ENCODE peak calls at places on chromosomes 11 and 22, in seven cellular contexts. I is endothelial cell of umbilical vein, V is astrocyte, P is lower lobe of right lung, O is psoas muscle, X is NT2/D1, Y is endodermal cell. H is an unnamed sample. For H3K4me1 and H3K9me3, the result is how much of the 10 kb centered on the place peaks cover.

GRCh38 chr11:14446701-14447169 is 52.9 kb downstream of the COPB1 start:
- DNase-seq in I (peak), V (peak), P (no peak), O (no peak), X (no peak), Y (no peak), H (no peak)

GRCh38 chr11:121478895-121479281 is 26.1 kb upstream of the SORL1-AS1 start:
- DNase-seq in I (peak), V (no peak), P (no peak), O (no peak), X (no peak), Y (peak), H (no peak)

GRCh38 chr22:42615092-42615859 is 593 bp upstream of the POLDIP3 start:
- DNase-seq in I (peak), V (peak), P (peak), O (peak), X (peak), Y (peak), H (peak)

GRCh38 chr22:22730655-22731373 is 86.4 kb downstream of the GGTLC2 start:
- DNase-seq in I (no peak), V (no peak), P (no peak), O (no peak), X (no peak), Y (no peak), H (no peak)

GRCh38 chr22:44889233-44889878 is 120.4 kb downstream of the PHF21B start:
- DNase-seq in I (no peak), V (no peak), P (no peak), O (no peak), X (no peak), Y (peak), H (no peak)

GRCh38 chr11:2777871-2778629 is 78.3 kb upstream of the KCNQ1OT1 start:
- DNase-seq in I (no peak), V (no peak), P (peak), O (peak), X (no peak), Y (peak), H (peak)

GRCh38 chr11:83648610-83649467 is 362.7 kb upstream of the CCDC90B start:
- DNase-seq in I (no peak), V (no peak), P (no peak), O (no peak), X (no peak), Y (no peak), H (no peak)

GRCh38 chr11:72591785-72592490 is 82.3 kb downstream of the PDE2A start:
- DNase-seq in I (no peak), V (no peak), P (no peak), O (no peak), X (no peak), Y (no peak), H (no peak)

GRCh38 chr22:21020802-21021429 is 6.0 kb downstream of the P2RX6 start:
- DNase-seq in I (no peak), V (no peak), P (no peak), O (no peak), X (no peak), Y (peak), H (peak)

GRCh38 chr11:12242071-12242672 is 131.8 kb downstream of the MICAL2 start:
- DNase-seq in I (no peak), V (no peak), P (no peak), O (no peak), X (no peak), Y (no peak), H (no peak)

GRCh38 chr11:93034031-93034430 is 64.6 kb downstream of the MTNR1B start:
- DNase-seq in I (no peak), V (peak), P (no peak), O (no peak), X (no peak), Y (no peak), H (no peak)

GRCh38 chr11:114026355-114026754 is 33.2 kb upstream of the ZBTB16 start:
- DNase-seq in I (no peak), V (no peak), P (no peak), O (no peak), X (peak), Y (peak), H (peak)

GRCh38 chr22:31279327-31279669 is 13.0 kb downstream of the PIK3IP1 start:
- DNase-seq in I (no peak), V (no peak), P (no peak), O (no peak), X (no peak), Y (no peak), H (no peak)

GRCh38 chr11:9758676-9759518 is 95.0 kb downstream of the SWAP70 start:
- DNase-seq in I (peak), V (peak), P (peak), O (peak), X (no peak), Y (peak), H (peak)

GRCh38 chr11:117823941-117824420 is 563 bp downstream of the FXYD2 start:
- DNase-seq in I (peak), V (peak), P (peak), O (peak), X (no peak), Y (peak), H (no peak)

GRCh38 chr11:61636676-61637075 is 43.5 kb upstream of the DAGLA start:
- DNase-seq in I (no peak), V (no peak), P (no peak), O (no peak), X (no peak), Y (no peak), H (no peak)

GRCh38 chr11:95923730-95924413 is at the start of gene MTMR2:
- DNase-seq in I (peak), V (peak), P (peak), O (peak), X (peak), Y (peak), H (peak)

GRCh38 chr11:19370100-19370861 is 129.5 kb upstream of the E2F8 start:
- DNase-seq in I (peak), V (peak), P (no peak), O (peak), X (no peak), Y (no peak), H (no peak)

GRCh38 chr22:24505337-24505736 is 10.2 kb downstream of the UPB1 start:
- DNase-seq in I (no peak), V (no peak), P (no peak), O (no peak), X (no peak), Y (no peak), H (no peak)

GRCh38 chr22:24503137-24503850 is 8.2 kb downstream of the UPB1 start:
- DNase-seq in I (peak), V (no peak), P (peak), O (peak), X (peak), Y (peak), H (peak)

GRCh38 chr22:24507742-24508141 is 12.6 kb downstream of the UPB1 start:
- DNase-seq in I (no peak), V (no peak), P (no peak), O (no peak), X (peak), Y (peak), H (no peak)

GRCh38 chr22:24503851-24504170 is 8.7 kb downstream of the UPB1 start:
- DNase-seq in I (no peak), V (no peak), P (no peak), O (no peak), X (no peak), Y (no peak), H (no peak)

DNA sequence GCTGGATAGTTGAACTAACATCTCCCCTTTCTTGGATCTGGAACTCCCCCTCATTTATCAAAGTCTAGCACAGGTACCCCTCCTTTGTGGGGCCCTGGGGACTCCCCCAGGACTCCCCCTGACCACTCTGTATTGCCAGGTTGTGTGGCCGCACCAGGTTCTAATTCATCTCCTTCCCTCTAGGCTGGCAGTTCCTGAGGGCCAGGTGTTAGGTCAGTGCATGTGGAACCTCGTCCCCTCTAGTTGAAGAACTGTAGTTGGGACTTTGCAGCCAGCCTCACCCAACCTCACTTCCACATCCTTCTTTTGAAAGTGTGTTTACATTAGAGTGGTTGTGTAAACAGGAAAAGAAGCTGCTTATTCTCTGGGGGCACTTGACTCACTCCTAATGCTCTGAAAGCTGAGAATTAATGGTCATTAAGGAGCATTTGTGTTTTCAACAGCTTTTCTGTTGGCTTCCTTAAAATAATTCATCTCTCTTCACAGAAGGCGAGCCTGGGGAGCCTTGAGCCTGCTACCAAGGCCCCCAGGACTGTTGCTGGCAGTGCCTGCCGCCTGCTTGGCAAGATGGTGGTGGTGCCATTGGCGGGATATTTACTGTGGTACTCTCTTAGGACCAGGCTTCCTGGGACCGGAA is 11.8 kb downstream of the UPB1 start:
- DNase-seq in I (peak), V (no peak), P (no peak), O (no peak), X (no peak), Y (peak), H (no peak)
- H3K4me1 ChIP-seq in I (under half), V (under half), P (half or more), O (under half), X (under half), Y (under half), H (under half)

GRCh38 chr11:77418155-77418980 is 55.5 kb downstream of the PAK1 start:
- DNase-seq in I (no peak), V (no peak), P (no peak), O (no peak), X (no peak), Y (no peak), H (no peak)
- H3K4me3 ChIP-seq in I (no peak), V (no peak), P (no peak), O (peak), X (no peak), Y (no peak), H (no peak)

DNA sequence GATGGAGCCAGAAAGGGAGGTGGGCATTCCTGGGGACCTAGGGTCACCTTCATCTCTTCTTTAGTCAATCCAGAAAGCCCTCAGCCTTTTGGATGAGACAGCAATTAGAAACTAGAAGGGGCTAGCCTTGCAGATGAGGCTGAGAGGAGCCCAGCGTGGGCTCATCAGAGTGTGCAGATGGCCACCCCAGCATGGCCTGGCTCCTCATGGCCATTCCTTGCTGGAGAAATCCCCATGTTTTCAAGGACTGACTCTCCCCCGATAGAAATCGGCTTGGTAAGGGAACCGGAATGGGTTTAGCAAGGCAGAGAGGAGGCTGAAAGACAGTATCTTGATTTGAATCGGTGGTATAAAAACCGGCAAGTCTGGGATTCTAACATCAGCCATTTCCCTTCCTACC is 274.6 kb downstream of the BUD13 start:
- DNase-seq in I (no peak), V (no peak), P (no peak), O (no peak), X (no peak), Y (no peak), H (no peak)
- H3K9me3 ChIP-seq in I (under half), V (under half), P (under half), O (under half), X (under half), Y (under half), H (under half)

DNA sequence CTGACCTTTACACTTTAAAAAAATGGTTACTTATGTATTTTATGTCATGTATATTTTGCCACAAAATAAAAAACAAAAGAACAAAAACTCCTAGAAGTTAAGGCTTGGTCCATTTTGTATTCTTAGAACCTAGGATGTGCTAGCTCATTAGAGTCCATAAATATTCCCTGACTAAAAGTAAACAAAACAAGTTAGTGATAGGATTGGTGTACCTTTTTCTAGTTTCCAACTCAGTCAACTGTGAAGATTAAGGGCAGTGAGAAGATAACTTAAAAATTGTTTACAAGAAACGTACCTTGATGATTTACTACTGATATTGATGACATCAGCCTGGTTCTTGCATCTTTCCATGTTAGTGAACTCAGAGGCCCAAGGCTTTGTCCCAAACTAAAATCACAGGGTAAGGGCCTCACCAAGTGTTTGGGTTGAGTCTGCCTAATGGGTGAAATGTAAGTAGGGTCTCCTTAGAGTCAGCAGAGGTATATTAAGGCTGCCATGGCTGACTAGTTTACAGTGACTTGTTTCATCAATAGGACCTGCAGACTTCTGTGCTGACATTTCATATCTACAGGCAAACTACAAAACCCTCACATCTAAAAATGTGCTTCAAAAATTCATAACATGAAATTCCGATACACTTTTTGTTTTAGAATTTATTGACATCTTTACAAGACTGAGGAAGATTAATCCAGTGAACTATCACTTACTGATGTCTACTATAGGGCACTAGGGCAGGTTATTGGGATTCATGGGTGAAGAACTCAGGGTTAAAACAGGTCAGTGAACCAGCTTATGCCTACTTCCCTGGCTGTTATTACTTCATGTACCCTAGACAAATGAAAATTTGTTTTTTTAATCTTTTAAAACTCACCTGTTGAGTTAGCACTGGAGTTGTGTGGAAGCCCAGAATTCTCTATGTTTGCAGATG is 4.4 kb downstream of the TMEM123 start:
- DNase-seq in I (no peak), V (no peak), P (no peak), O (no peak), X (no peak), Y (no peak), H (no peak)
- H3K4me1 ChIP-seq in I (half or more), V (under half), P (under half), O (under half), X (under half), Y (under half), H (under half)

DNA sequence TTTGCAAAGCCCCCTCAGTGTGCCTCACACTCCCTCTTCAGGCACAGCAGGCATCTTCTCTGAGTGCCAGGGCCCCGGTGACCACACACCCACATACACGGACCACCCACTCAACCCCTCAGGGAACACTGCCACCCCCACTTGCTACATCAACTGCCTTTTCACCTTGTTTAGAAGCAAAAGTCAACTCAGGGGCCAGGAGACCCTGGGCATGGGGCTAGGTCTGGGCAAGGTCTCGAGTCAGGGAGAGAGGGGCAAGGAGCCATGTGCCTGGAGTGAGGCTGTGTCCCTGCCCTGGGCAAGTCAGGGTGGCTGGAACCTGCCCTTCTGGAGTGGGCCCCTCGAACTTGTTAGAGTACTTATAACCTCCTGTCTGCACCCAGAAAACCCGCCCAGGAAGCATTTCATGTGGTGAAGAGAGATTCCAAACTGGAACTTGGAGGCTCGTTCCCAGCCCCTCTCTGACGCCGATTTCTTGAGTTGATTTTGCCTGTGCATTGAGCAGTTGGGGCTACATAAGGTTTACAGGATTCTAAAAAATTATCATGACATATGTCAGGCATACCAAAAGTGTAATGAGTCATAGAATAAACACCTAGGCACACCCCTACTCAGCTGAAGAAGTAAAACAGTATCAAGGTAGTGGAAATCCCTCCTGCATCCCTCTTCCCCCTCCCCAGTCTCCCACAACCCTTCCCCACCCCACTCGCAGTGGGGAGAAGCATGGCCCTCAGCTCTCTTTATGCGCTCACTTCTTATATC is 74.3 kb downstream of the MYEOV start:
- DNase-seq in I (no peak), V (no peak), P (no peak), O (no peak), X (no peak), Y (peak), H (no peak)
- H3K4me3 ChIP-seq in I (no peak), V (no peak), P (no peak), O (no peak), X (no peak), Y (no peak), H (no peak)

DNA sequence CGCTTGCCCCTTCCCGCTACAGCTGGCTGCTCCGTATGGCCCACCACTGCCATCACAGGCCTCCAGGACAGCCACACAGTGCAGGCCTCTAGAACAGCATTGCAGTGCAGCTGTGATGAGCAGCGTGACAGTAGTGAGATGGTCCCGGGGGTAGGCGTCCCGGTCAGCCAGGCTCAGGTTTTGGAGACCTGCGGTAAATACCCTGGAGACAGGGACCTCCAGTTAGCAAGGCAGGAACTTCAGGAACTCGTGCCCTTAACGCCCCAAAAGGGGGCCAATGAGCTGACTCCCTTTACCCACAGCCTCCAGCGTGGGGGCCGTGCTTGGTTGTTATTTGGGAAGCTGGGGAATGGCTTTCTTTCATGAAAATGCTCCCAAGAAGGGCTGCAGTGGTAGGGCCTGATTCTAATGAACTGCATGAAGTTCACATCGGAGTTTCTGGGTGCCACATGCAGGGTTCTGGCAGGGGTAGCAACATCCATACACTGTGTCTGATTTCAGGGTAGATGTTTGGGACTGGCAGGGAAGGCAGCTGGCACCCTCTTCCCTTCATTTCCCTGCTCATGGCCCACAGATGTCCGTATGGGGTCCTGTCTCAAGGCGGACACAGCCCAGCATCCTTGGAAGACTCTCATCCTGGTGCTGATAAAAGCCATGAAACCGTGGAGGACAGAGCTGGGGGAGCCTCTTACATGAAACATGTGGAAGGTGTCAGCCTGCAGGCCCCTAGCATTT is 440.5 kb downstream of the TBC1D22A start:
- DNase-seq in I (no peak), V (no peak), P (no peak), O (no peak), X (no peak), Y (peak), H (no peak)
- H3K9me3 ChIP-seq in I (under half), V (under half), P (under half), O (under half), X (under half), Y (under half), H (under half)

DNA sequence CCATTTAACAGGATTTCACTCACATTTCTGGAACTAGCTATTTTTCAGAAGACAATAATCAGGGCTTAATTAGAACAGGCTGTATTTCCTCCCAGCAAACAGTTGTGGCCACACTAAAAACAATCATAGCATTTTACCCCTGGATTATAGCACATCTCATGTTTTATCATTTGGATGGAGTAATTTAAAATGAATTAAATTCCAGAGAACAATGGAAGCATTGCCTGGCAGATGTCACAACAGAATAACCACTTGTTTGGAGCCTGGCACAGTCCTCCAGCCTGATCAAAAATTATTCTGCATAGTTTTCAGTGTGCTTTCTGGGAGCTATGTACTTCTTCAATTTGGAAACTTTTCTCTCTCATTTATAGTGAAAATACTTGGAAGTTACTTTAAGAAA is 9.2 kb downstream of the PRSS23 start:
- DNase-seq in I (no peak), V (no peak), P (no peak), O (no peak), X (no peak), Y (no peak), H (no peak)
- H3K4me1 ChIP-seq in I (under half), V (under half), P (under half), O (under half), X (under half), Y (under half), H (under half)

GRCh38 chr11:128302425-128303186 is 284.8 kb downstream of the ETS1 start:
- DNase-seq in I (no peak), V (no peak), P (no peak), O (no peak), X (no peak), Y (no peak), H (no peak)
- H3K4me3 ChIP-seq in I (no peak), V (no peak), P (no peak), O (no peak), X (no peak), Y (no peak), H (peak)

GRCh38 chr22:49590381-49590780 is 237.3 kb downstream of the BRD1 start:
- DNase-seq in I (no peak), V (no peak), P (peak), O (no peak), X (no peak), Y (no peak), H (no peak)
- H3K9me3 ChIP-seq in I (under half), V (under half), P (under half), O (under half), X (under half), Y (under half), H (under half)